ENCODE peak calls at places on chromosomes 11 and 22, in four cellular contexts. U is pancreas, D is OCI-LY7, S is cardiac muscle cell. O is an unnamed sample.

GRCh38 chr11:116052603-116053537 is 548.7 kb upstream of the CADM1 start:
- DNase-seq in U (no peak), D (no peak), S (no peak), O (no peak)

GRCh38 chr22:39254789-39255298 is 10.1 kb upstream of the PDGFB start:
- DNase-seq in U (no peak), D (no peak), S (no peak), O (no peak)

GRCh38 chr22:21698430-21699329 is 32.9 kb downstream of the PPIL2 start:
- DNase-seq in U (no peak), D (no peak), S (no peak), O (no peak)

GRCh38 chr11:64687204-64687603 is 35.8 kb downstream of the NRXN2 start:
- DNase-seq in U (no peak), D (no peak), S (no peak), O (peak; percentile 22)

GRCh38 chr11:119478711-119479285 is 55.8 kb upstream of the THY1 start:
- DNase-seq in U (no peak), D (no peak), S (no peak), O (no peak)

GRCh38 chr11:74783241-74783871 is 34.7 kb downstream of the RNF169 start:
- DNase-seq in U (no peak), D (peak; percentile 60), S (no peak), O (no peak)

GRCh38 chr22:39967996-39968968 is 8.1 kb downstream of the TMA7B start:
- DNase-seq in U (no peak), D (no peak), S (no peak), O (no peak)

GRCh38 chr11:15057352-15057751 is 16.0 kb upstream of the CALCB start:
- DNase-seq in U (no peak), D (no peak), S (no peak), O (no peak)

GRCh38 chr11:74844865-74845264 is 96.2 kb downstream of the RNF169 start:
- DNase-seq in U (no peak), D (no peak), S (no peak), O (no peak)

GRCh38 chr11:33147559-33147958 is 13.7 kb downstream of the CSTF3 start:
- DNase-seq in U (no peak), D (no peak), S (no peak), O (no peak)

GRCh38 chr11:10657308-10658271 is 36.0 kb downstream of the IRAG1 start:
- DNase-seq in U (no peak), D (no peak), S (no peak), O (no peak)

GRCh38 chr11:10405858-10406592 is 49.0 kb upstream of the AMPD3 start:
- DNase-seq in U (no peak), D (peak; percentile 84), S (peak; percentile 89), O (peak; percentile 53)

GRCh38 chr22:33451851-33452469 is 393.8 kb upstream of the SYN3 start:
- DNase-seq in U (no peak), D (no peak), S (peak; percentile 20), O (no peak)

GRCh38 chr11:1197886-1198765 is 24.7 kb upstream of the MUC5B start:
- DNase-seq in U (peak; percentile 49), D (no peak), S (no peak), O (peak; percentile 1)

GRCh38 chr22:25490869-25491268 is 73.6 kb upstream of the GRK3 start:
- DNase-seq in U (no peak), D (no peak), S (no peak), O (no peak)

GRCh38 chr11:113885897-113886296 is 10.5 kb upstream of the USP28 start:
- DNase-seq in U (no peak), D (no peak), S (no peak), O (no peak)

GRCh38 chr11:105489431-105489830 is 120.4 kb upstream of the GRIA4 start:
- DNase-seq in U (no peak), D (no peak), S (peak; percentile 40), O (no peak)

GRCh38 chr11:44005956-44006355 is 41.8 kb upstream of the ACCSL start:
- DNase-seq in U (no peak), D (no peak), S (no peak), O (no peak)

GRCh38 chr11:27388869-27389268 is 25.9 kb upstream of the CCDC34 start:
- DNase-seq in U (no peak), D (no peak), S (no peak), O (no peak)

GRCh38 chr11:81644239-81644840 is 1089.3 kb downstream of the FAM181B start:
- DNase-seq in U (no peak), D (peak; percentile 74), S (peak; percentile 75), O (no peak)

GRCh38 chr11:59614277-59615131 is 1.1 kb downstream of the OSBP start:
- DNase-seq in U (no peak), D (peak; percentile 8), S (no peak), O (no peak)

GRCh38 chr11:66371627-66372415 is at the start of gene SLC29A2:
- DNase-seq in U (peak; percentile 85), D (peak; percentile 95), S (peak; percentile 96), O (no peak)

GRCh38 chr11:56883590-56883989 is 105.1 kb upstream of the OR5AK2 start:
- DNase-seq in U (no peak), D (no peak), S (no peak), O (no peak)

GRCh38 chr11:56886465-56886864 is 102.2 kb upstream of the OR5AK2 start:
- DNase-seq in U (no peak), D (no peak), S (no peak), O (no peak)

GRCh38 chr11:56887940-56888339 is 100.8 kb upstream of the OR5AK2 start:
- DNase-seq in U (no peak), D (no peak), S (no peak), O (no peak)

GRCh38 chr11:56885182-56885581 is 103.5 kb upstream of the OR5AK2 start:
- DNase-seq in U (no peak), D (no peak), S (peak; percentile 42), O (no peak)

DNA sequence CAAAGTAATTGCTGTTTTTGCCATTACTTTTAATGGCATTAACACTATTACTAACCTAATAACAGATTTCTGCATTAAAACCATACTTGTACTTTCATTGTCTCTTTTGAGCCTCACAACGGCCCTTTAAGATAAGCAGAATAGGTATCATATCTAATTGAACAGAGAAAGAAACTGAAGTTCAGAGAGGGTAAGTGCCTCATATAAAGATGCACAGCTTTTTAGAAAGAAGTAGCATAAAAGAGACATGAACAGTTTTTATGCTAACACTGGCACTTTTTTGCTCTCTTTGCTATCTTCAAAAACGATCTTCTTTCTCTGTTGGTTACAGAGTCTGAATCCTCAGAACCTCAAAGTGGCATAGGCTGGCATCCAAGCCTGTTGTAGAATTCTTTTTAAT is 102.9 kb upstream of the OR5AK2 start:
- DNase-seq in U (no peak), D (no peak), S (no peak), O (no peak)
- H3K36me3 ChIP-seq in U (no peaks in the 10 kb centered on the region), D (no peaks in the 10 kb centered on the region), S (no peaks in the 10 kb centered on the region), O (no peaks in the 10 kb centered on the region)

DNA sequence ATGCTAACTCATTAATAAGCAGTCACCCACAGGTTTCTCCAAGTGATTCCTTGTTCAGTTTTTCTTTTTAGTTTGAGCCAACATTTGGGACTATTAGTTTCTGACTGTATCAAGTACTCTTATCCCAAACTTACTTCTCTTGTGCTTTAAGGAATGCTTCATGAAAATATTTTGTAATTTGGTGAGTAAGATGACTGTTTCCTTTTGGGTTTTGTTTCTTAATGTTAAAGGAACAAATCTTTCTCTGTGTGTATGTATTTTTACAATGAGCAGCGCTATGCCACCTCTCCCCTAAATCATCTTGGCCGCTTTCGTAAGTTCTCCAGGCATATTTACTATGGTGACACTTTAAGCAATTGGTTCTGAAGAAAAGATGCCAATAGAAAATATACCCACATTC is 72.4 kb downstream of the LDLRAD3 start:
- DNase-seq in U (no peak), D (no peak), S (no peak), O (no peak)
- H3K27ac ChIP-seq in U (no peak overlapping the region), D (no peak overlapping the region), S (no peak overlapping the region), O (peak overlapping the region; percentile 8)

GRCh38 chr11:11976476-11977187 is 31.8 kb downstream of the DKK3 start:
- DNase-seq in U (no peak), D (no peak), S (no peak), O (no peak)

GRCh38 chr11:11978098-11978637 is 30.3 kb downstream of the DKK3 start:
- DNase-seq in U (no peak), D (no peak), S (no peak), O (no peak)

GRCh38 chr11:11975201-11976092 is 33.0 kb downstream of the DKK3 start:
- DNase-seq in U (no peak), D (no peak), S (no peak), O (no peak)

GRCh38 chr11:11978792-11979486 is 29.5 kb downstream of the DKK3 start:
- DNase-seq in U (no peak), D (no peak), S (no peak), O (no peak)

GRCh38 chr11:11977206-11977938 is 31.1 kb downstream of the DKK3 start:
- DNase-seq in U (no peak), D (no peak), S (peak; percentile 58), O (peak; percentile 45)
- H3K4me1 ChIP-seq in U (no peaks in the 10 kb centered on the region), D (no peaks in the 10 kb centered on the region), S (peaks cover 53% of the 10 kb centered on the region), O (peaks cover 99% of the 10 kb centered on the region)

GRCh38 chr11:2950825-2951224 is 21.6 kb upstream of the PHLDA2 start:
- DNase-seq in U (no peak), D (no peak), S (no peak), O (no peak)
- H3K36me3 ChIP-seq in U (peaks cover 17% of the 10 kb centered on the region), D (peaks cover 100% of the 10 kb centered on the region), S (peaks cover 57% of the 10 kb centered on the region), O (peaks cover 50% of the 10 kb centered on the region)

DNA sequence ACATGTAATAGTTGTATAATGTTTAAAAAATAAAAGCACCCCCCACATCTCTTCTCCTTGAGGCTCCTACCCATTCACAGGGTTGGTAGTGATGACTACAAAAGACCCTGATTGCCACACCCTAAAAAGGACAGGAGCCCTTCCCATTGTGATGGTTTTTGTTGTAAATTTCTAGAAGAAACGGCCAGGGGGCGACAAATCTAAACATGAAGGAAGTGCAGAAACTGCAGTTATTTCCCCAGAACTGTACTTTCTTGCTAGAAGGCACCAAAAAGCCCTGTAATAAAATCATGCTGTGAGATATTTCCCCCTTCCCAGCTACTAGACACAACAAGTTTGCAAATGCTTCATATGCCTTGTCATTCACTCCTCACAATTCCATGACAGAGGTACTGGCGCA is 10.8 kb downstream of the PRR5L start:
- DNase-seq in U (no peak), D (no peak), S (peak; percentile 23), O (no peak)
- H3K27ac ChIP-seq in U (no peak overlapping the region), D (no peak overlapping the region), S (no peak overlapping the region), O (no peak overlapping the region)

O was measured in thoracic aorta.